ENCODE peak calls at places on chromosomes 3 and 15, in four cellular contexts. Q, A, S and O are unnamed samples.
A peak's percentile ranks its signal among the peaks of the same experiment; 100 is the strongest.

GRCh38 chr3:37671000-37671483 is 190.6 kb upstream of the CTDSPL start:
- DNase-seq in A (no peak), S (no peak), Q (no peak), O (no peak)

GRCh38 chr15:79057050-79057449 is 33.5 kb downstream of the RASGRF1 start:
- DNase-seq in S (no peak), Q (no peak), A (no peak), O (no peak)

GRCh38 chr15:86300371-86301106 is 220.9 kb downstream of the AGBL1 start:
- DNase-seq in A (peak; percentile 67), S (no peak), Q (peak; percentile 17), O (no peak)

GRCh38 chr15:58258501-58259274 is 120.5 kb downstream of the AQP9 start:
- DNase-seq in A (peak; percentile 77), Q (peak; percentile 28), S (no peak), O (no peak)

GRCh38 chr3:134326126-134326525 is 48.1 kb downstream of the AMOTL2 start:
- DNase-seq in S (no peak), A (no peak), Q (peak; percentile 56), O (no peak)

GRCh38 chr3:59644479-59645075 is 594.8 kb upstream of the CFAP20DC start:
- DNase-seq in Q (no peak), A (no peak), S (no peak), O (no peak)

GRCh38 chr3:193771736-193772135 is 178.7 kb downstream of the OPA1 start:
- DNase-seq in A (no peak), Q (no peak), S (no peak), O (no peak)

GRCh38 chr15:96344120-96344705 is 13.7 kb downstream of the NR2F2 start:
- DNase-seq in Q (peak; percentile 32), S (no peak), A (no peak), O (no peak)

GRCh38 chr3:43866529-43867353 is 176.0 kb downstream of the ABHD5 start:
- DNase-seq in S (peak; percentile 33), A (peak; percentile 86), Q (no peak), O (no peak)

GRCh38 chr3:32405711-32406323 is 14.2 kb downstream of the CMTM7 start:
- DNase-seq in Q (no peak), A (no peak), S (peak; percentile 67), O (no peak)

GRCh38 chr15:45378149-45378912 is at the start of gene GATM:
- DNase-seq in S (peak; percentile 86), Q (peak; percentile 88), A (peak; percentile 75), O (peak; percentile 87)

GRCh38 chr15:85667491-85668424 is 127.0 kb downstream of the KLHL25 start:
- DNase-seq in S (peak; percentile 99), A (peak; percentile 94), Q (no peak), O (peak; percentile 46)

GRCh38 chr3:52784021-52784621 is 6.7 kb downstream of the ITIH1 start:
- DNase-seq in A (no peak), Q (no peak), S (no peak), O (no peak)

GRCh38 chr3:57815034-57815433 is 58.9 kb downstream of the SLMAP start:
- DNase-seq in S (no peak), A (no peak), Q (no peak), O (no peak)

GRCh38 chr3:172209333-172210321 is 170.2 kb downstream of the FNDC3B start:
- DNase-seq in S (no peak), A (peak; percentile 62), Q (no peak), O (no peak)

GRCh38 chr3:48957006-48957705 is 32.9 kb upstream of the P4HTM start:
- DNase-seq in A (no peak), Q (no peak), S (no peak), O (no peak)

GRCh38 chr3:163185721-163186350 is 1689.2 kb downstream of the OTOL1 start:
- DNase-seq in A (no peak), S (no peak), Q (no peak), O (no peak)

GRCh38 chr3:112605285-112605684 is 35.7 kb downstream of the CCDC80 start:
- DNase-seq in S (peak; percentile 94), Q (peak; percentile 55), A (peak; percentile 22), O (no peak)

GRCh38 chr3:122572940-122573412 is 4.5 kb upstream of the PARP15 start:
- DNase-seq in Q (peak; percentile 49), S (peak; percentile 31), A (peak; percentile 77), O (no peak)

DNA sequence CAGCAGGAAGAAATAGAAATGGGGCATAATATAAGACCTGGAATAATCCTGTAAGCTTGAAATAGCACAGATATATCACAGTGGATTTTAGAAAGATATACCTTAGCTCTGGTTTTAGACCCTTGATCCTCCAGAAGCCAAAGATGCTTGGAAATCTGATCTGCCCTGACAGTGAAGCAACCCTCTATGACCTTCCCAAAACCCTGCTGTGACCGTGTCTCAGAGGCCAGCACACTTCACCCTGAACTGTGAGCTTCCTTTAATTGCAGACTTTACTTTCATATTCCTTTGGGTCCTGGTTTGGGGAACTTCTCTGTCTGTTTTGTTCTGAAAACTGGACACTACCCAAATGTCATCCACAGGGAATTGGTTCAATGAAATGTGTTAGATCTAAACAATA is 13.0 kb downstream of the MECOM start:
- DNase-seq in Q (peak; percentile 6), A (no peak), S (no peak), O (no peak)
- H3K27me3 ChIP-seq in Q (peaks cover 3% of the 10 kb centered on the region), A (peaks cover 4% of the 10 kb centered on the region), S (no peaks in the 10 kb centered on the region), O (no peaks in the 10 kb centered on the region)

DNA sequence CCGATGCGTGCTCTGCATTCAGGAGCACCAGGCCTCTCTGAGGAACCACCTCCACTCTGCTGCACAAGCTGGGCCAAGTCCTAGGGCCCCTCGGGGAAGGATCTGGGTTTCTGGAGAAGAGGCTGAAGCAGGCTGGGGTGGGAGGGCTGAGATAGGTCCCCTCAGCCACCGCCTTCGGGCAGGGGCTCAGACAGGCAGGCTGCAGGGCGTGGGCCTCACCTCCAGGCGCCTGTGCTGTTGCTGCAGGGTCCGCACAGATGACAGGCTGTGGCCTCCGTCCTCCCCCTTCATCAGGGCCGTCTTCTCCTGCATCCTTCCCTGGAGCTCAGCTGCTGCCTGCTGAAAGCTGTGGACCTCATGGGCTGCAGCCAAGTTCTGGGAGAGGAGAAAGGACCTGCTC is 15.2 kb downstream of the PLA2G4B start:
- DNase-seq in Q (no peak), S (no peak), A (no peak), O (no peak)
- H3K27me3 ChIP-seq in Q (no peaks in the 10 kb centered on the region), S (no peaks in the 10 kb centered on the region), A (no peaks in the 10 kb centered on the region), O (no peaks in the 10 kb centered on the region)

DNA sequence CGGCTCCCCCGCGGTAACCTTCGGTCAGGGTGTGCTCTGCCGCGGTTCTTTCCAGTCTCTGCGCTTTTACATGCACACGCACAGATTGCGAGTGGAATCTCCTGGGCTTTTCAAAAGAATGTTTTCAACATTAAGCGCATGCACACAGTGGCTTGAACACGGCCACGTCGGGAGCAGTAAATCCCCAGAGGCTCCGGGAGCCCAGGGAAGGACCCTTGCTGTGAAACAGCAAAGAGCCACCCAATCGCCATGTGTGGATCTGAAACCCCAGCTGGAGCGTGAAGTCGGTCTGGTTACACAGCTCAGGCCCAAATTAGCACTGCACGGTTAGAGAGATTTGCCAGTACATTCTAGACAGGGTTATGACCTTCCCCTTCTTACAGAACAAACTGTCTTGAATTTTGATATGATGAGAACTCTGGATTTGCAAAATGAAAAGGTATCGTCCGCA is 869 bp upstream of the RGMA start:
- DNase-seq in S (no peak), A (no peak), Q (no peak), O (peak; percentile 52)
- H3K27me3 ChIP-seq in S (peaks cover 97% of the 10 kb centered on the region), A (peaks cover 5% of the 10 kb centered on the region), Q (peaks cover 77% of the 10 kb centered on the region), O (no peaks in the 10 kb centered on the region)

GRCh38 chr15:33656090-33656670 is 312.1 kb upstream of the CHRM5 start:
- DNase-seq in Q (no peak), S (no peak), A (peak; percentile 29), O (no peak)

GRCh38 chr15:33660151-33660550 is 308.1 kb upstream of the CHRM5 start:
- DNase-seq in Q (no peak), A (no peak), S (no peak), O (no peak)

DNA sequence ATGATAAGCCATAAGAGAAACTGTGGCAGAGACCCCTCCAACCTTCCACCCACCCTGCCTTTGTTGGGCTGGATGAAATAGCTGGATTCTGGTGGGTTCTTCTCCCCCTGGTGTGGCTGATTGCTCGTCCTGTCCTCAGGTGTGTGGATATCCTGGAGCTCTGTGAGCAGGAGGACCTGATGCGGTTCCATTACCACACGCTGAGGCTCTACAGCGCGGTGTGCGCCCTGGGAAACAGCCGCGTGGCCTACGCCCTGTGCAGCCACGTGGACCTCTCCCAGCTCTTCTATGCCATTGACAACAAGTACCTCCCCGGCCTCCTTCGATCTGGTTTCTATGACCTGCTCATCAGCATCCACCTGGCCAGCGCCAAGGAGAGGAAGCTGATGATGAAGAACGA is 306.3 kb upstream of the CHRM5 start:
- DNase-seq in S (no peak), Q (no peak), A (no peak), O (no peak)
- H3K27me3 ChIP-seq in S (no peaks in the 10 kb centered on the region), Q (no peaks in the 10 kb centered on the region), A (no peaks in the 10 kb centered on the region), O (no peaks in the 10 kb centered on the region)

DNA sequence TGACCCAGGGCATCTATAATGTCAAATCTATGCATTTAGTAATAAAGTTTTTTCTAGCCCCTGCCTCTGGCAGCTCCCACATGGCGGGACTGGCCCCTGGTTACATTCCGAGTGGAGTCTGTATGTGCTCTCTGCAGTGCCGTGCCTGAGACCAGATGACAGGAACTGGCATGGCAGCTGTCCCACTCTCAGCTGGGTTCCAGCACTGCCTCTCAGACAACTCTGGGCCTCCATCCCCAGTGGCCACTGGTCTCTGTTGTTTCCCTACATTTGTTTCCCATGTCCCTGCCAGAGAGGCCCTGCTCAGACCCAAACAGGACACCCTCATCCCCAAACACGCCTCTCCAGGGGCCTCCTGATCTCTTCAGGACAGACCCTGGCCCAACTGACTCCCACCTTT is 109.3 kb downstream of the OCA2 start:
- DNase-seq in Q (no peak), A (no peak), S (no peak), O (no peak)
- H3K27me3 ChIP-seq in Q (no peaks in the 10 kb centered on the region), A (no peaks in the 10 kb centered on the region), S (no peaks in the 10 kb centered on the region), O (no peaks in the 10 kb centered on the region)

GRCh38 chr3:156290917-156291268 is 170.5 kb downstream of the KCNAB1 start:
- DNase-seq in A (no peak), S (no peak), Q (no peak), O (no peak)
- H3K27me3 ChIP-seq in A (peaks cover 31% of the 10 kb centered on the region), S (peaks cover 68% of the 10 kb centered on the region), Q (peaks cover 50% of the 10 kb centered on the region), O (no peaks in the 10 kb centered on the region)

GRCh38 chr15:73807865-73808264 is 54.7 kb upstream of the INSYN1 start:
- DNase-seq in A (no peak), Q (no peak), S (no peak), O (no peak)
- H3K27me3 ChIP-seq in A (no peaks in the 10 kb centered on the region), Q (no peaks in the 10 kb centered on the region), S (no peaks in the 10 kb centered on the region), O (no peaks in the 10 kb centered on the region)